ENCODE peak calls at places on chromosomes 4 and X, in ten cellular contexts. X is CD8-positive, alpha-beta T cell; R is suprapubic skin; O is colonic mucosa; I is psoas muscle; B is tibial nerve; C is mammary epithelial cell; M is cardiac muscle cell; D is lung; Q is heart right ventricle. F is an unnamed sample.
A peak's percentile ranks its signal among the peaks of the same experiment; 100 is the strongest.

GRCh38 chr4:146343199-146343598 is 128.9 kb downstream of the REELD1 start:
- DNase-seq in X (no peak), R (no peak), O (no peak), I (no peak), B (no peak), C (no peak), M (no peak), D (no peak), Q (no peak), F (no peak)

GRCh38 chr4:88792821-88793220 is 95.2 kb upstream of the NAP1L5 start:
- DNase-seq in X (no peak), R (no peak), O (no peak), I (no peak), B (no peak), C (no peak), M (peak; percentile 22), D (no peak), Q (no peak), F (no peak)

GRCh38 chrX:54407266-54407665 is 32.9 kb upstream of the TSR2 start:
- DNase-seq in X (no peak), R (no peak), O (no peak), I (no peak), B (no peak), C (no peak), M (no peak), D (no peak), Q (no peak), F (no peak)

GRCh38 chrX:2500091-2500680 is 590 bp downstream of the DHRSX start:
- DNase-seq in X (no peak), R (no peak), O (peak; percentile 45), I (peak; percentile 56), B (no peak), C (peak; percentile 52), M (peak; percentile 50), D (no peak), Q (peak; percentile 43), F (no peak)

GRCh38 chrX:126030021-126030420 is 136.1 kb downstream of the DCAF12L2 start:
- DNase-seq in X (no peak), R (no peak), O (no peak), I (no peak), B (no peak), C (no peak), M (no peak), D (no peak), Q (no peak), F (no peak)

GRCh38 chrX:116409224-116409623 is 27.2 kb upstream of the SLC6A14 start:
- DNase-seq in X (no peak), R (no peak), O (no peak), I (no peak), B (no peak), C (no peak), M (no peak), D (no peak), Q (no peak), F (no peak)

GRCh38 chr4:183449193-183449888 is 4.9 kb downstream of the CDKN2AIP start:
- DNase-seq in X (no peak), R (no peak), O (no peak), I (no peak), B (no peak), C (no peak), M (peak; percentile 83), D (no peak), Q (no peak), F (no peak)

GRCh38 chr4:97153042-97153441 is 990.2 kb downstream of the STPG2 start:
- DNase-seq in X (no peak), R (no peak), O (no peak), I (no peak), B (no peak), C (peak; percentile 7), M (peak; percentile 27), D (no peak), Q (no peak), F (no peak)

GRCh38 chr4:161936625-161937133 is 227.1 kb downstream of the FSTL5 start:
- DNase-seq in X (no peak), R (no peak), O (no peak), I (no peak), B (no peak), C (peak; percentile 98), M (peak; percentile 50), D (no peak), Q (no peak), F (no peak)

GRCh38 chrX:54821310-54821709 is 13.8 kb downstream of the MAGED2 start:
- DNase-seq in X (no peak), R (no peak), O (no peak), I (no peak), B (no peak), C (no peak), M (no peak), D (no peak), Q (no peak), F (no peak)

GRCh38 chr4:112238833-112239232 is 7.2 kb downstream of the AP1AR start:
- DNase-seq in X (no peak), R (no peak), O (no peak), I (no peak), B (no peak), C (no peak), M (no peak), D (no peak), Q (no peak), F (no peak)

GRCh38 chr4:3835527-3836040 is 69.4 kb downstream of the ADRA2C start:
- DNase-seq in X (no peak), R (no peak), O (no peak), I (no peak), B (no peak), C (no peak), M (no peak), D (no peak), Q (no peak), F (no peak)

GRCh38 chr4:3834921-3835521 is 68.8 kb downstream of the ADRA2C start:
- DNase-seq in X (no peak), R (no peak), O (no peak), I (no peak), B (no peak), C (no peak), M (no peak), D (no peak), Q (no peak), F (no peak)

GRCh38 chr4:3838437-3839380 is 72.5 kb downstream of the ADRA2C start:
- DNase-seq in X (no peak), R (no peak), O (no peak), I (peak; percentile 21), B (no peak), C (no peak), M (no peak), D (no peak), Q (no peak), F (no peak)

GRCh38 chr4:3836041-3836801 is 70.0 kb downstream of the ADRA2C start:
- DNase-seq in X (no peak), R (no peak), O (no peak), I (no peak), B (no peak), C (no peak), M (no peak), D (no peak), Q (no peak), F (no peak)

GRCh38 chr4:3836802-3837601 is 70.8 kb downstream of the ADRA2C start:
- DNase-seq in X (no peak), R (no peak), O (no peak), I (peak; percentile 19), B (no peak), C (no peak), M (no peak), D (no peak), Q (no peak), F (no peak)
- H3K27ac ChIP-seq in X (no peak overlapping the region), R (no peak overlapping the region), O (no peak overlapping the region), I (no peak overlapping the region), B (no peak overlapping the region), C (no peak overlapping the region), M (no peak overlapping the region), D (no peak overlapping the region), Q (no peak overlapping the region), F (no peak overlapping the region)

GRCh38 chrX:10685923-10686595 is 65.7 kb upstream of the MID1 start:
- DNase-seq in X (no peak), R (no peak), O (no peak), I (no peak), B (no peak), C (peak; percentile 41), M (no peak), D (no peak), Q (no peak), F (no peak)
- TF ChIP-seq CTCF in X (no peak), R (no peak), O (no peak), I (no peak), B (no peak), C (no peak), M (no peak), D (no peak), Q (no peak), F (no peak)

GRCh38 chrX:71107762-71108360 is 1.3 kb upstream of the CXorf65 start:
- DNase-seq in X (peak; percentile 67), R (no peak), O (no peak), I (no peak), B (no peak), C (no peak), M (peak; percentile 4), D (no peak), Q (no peak), F (no peak)
- H3K4me3 ChIP-seq in X (peak overlapping the region; percentile 84), R (no peak overlapping the region), O (no peak overlapping the region), I (no peak overlapping the region), B (no peak overlapping the region), C (no peak overlapping the region), M (no peak overlapping the region), D (no peak overlapping the region), Q (no peak overlapping the region), F (no peak overlapping the region)

DNA sequence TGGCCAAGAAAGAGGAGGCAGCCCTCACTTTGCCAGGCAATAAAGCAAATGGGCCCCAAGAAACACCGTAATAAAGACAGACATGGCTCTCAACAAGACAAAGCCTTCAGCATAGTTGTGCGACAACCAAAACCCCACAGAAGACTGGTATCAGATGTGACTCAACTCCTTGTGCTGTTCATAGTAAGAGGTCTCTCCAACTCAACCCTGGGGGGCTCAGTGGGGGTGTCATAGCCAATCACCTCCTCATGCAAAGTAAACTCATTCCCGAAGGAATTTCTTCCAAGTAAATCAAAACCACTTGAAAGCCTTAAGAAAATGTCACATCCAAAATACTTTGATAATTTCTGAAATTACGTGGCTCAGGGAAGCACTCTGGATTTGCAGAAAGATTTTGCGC is 137.2 kb downstream of the NSUN7 start:
- DNase-seq in X (no peak), R (no peak), O (no peak), I (no peak), B (no peak), C (no peak), M (peak; percentile 15), D (no peak), Q (no peak), F (no peak)
- H3K27ac ChIP-seq in X (no peak overlapping the region), R (no peak overlapping the region), O (no peak overlapping the region), I (no peak overlapping the region), B (no peak overlapping the region), C (no peak overlapping the region), M (no peak overlapping the region), D (no peak overlapping the region), Q (no peak overlapping the region), F (no peak overlapping the region)

GRCh38 chr4:127523369-127523768 is 109.4 kb upstream of the INTU start:
- DNase-seq in X (no peak), R (no peak), O (no peak), I (no peak), B (no peak), C (no peak), M (no peak), D (no peak), Q (no peak), F (no peak)
- TF ChIP-seq CTCF in X (no peak), R (no peak), O (no peak), I (no peak), B (no peak), C (no peak), M (no peak), D (no peak), Q (no peak), F (no peak)